ENCODE peak calls at places on chromosomes 6 and 20, in four cellular contexts. I is mammary epithelial cell, X is AG09319, J is cardiac muscle cell. Z is an unnamed sample.
A peak's percentile ranks its signal among the peaks of the same experiment; 100 is the strongest.

GRCh38 chr6:54717849-54718455 is 128.6 kb upstream of the FAM83B start:
- DNase-seq in I (peak; percentile 81), X (no peak), J (peak; percentile 63), Z (peak; percentile 80)

GRCh38 chr6:100230976-100231316 is 233.8 kb downstream of the SIM1 start:
- DNase-seq in I (peak; percentile 35), X (no peak), J (no peak), Z (peak; percentile 28)

GRCh38 chr6:131112252-131112651 is 23.0 kb upstream of the AKAP7 start:
- DNase-seq in I (no peak), X (no peak), J (no peak), Z (no peak)

GRCh38 chr6:160088069-160088773 is 33.4 kb upstream of the SLC22A1 start:
- DNase-seq in I (peak; percentile 43), X (peak; percentile 73), J (peak; percentile 85), Z (peak; percentile 76)

GRCh38 chr20:22567944-22568871 is 16.2 kb downstream of the FOXA2 start:
- DNase-seq in I (no peak), X (no peak), J (no peak), Z (no peak)

GRCh38 chr6:28104392-28105250 is 19.8 kb upstream of the ZSCAN16 start:
- DNase-seq in I (peak; percentile 80), X (peak; percentile 44), J (peak; percentile 81), Z (peak; percentile 78)

GRCh38 chr6:13927203-13927602 is 2.5 kb downstream of the RNF182 start:
- DNase-seq in I (peak; percentile 17), X (no peak), J (no peak), Z (peak; percentile 26)

GRCh38 chr20:6008254-6008653 is 45.6 kb downstream of the LRRN4 start:
- DNase-seq in I (peak; percentile 96), X (peak; percentile 78), J (peak; percentile 96), Z (peak; percentile 99)

GRCh38 chr6:154508573-154509375 is 1.7 kb downstream of the CNKSR3 start:
- DNase-seq in I (peak; percentile 57), X (no peak), J (no peak), Z (peak; percentile 22)

GRCh38 chr6:10896691-10897090 is 9.8 kb downstream of the SYCP2L start:
- DNase-seq in I (no peak), X (no peak), J (no peak), Z (no peak)

GRCh38 chr20:49594143-49594928 is 26.4 kb upstream of the PTGIS start:
- DNase-seq in I (peak; percentile 37), X (peak; percentile 96), J (peak; percentile 86), Z (peak; percentile 44)

GRCh38 chr20:60123096-60123495 is 164.9 kb downstream of the CDH26 start:
- DNase-seq in I (peak; percentile 14), X (no peak), J (no peak), Z (no peak)

GRCh38 chr6:157909282-157909664 is 72.4 kb upstream of the SYNJ2 start:
- DNase-seq in I (no peak), X (no peak), J (no peak), Z (no peak)

GRCh38 chr6:80962382-80962781 is 790.1 kb downstream of the TENT5A start:
- DNase-seq in I (no peak), X (no peak), J (no peak), Z (no peak)

DNA sequence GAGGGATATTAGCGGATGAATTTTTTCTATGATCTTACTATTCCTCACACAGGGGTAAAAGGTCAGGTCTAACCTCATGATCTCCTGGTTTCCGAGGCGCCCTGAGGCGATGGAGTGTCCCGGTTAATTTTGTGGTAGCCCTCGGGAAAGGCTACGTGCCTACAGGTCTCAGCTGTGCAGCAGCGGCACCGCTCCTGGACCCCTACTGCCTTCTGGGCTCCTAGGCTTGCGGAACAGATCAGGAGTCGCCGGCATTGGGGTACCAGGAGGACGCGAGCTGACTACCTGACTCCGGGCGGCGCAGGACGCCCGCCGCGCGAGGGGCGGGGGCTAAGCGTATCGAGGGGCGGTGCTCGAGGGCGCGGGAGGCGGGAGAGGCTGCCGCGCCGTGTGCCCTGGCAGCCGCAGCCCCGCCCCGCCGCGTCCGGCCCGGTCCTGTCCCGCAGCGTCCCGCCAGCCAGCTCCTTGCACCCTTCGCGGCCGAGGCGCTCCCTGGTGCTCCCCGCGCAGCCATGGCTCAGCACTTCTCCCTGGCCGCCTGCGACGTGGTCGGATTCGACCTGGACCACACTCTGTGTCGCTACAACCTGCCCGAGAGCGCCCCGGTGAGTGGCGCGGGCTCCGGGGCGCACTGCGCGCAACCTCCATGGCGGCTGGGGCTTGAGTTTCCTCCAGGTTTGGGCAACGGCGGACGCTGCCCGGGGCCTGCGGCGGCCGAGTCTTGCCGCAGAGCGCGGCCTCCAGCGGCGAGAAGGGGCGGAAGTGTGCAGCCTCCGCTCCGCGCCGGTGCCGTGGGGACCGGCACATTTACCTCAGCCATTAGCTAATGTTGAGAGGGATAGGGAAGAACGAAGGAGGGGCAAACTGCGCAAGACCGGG is at the start of gene NT5DC1:
- DNase-seq in I (peak; percentile 81), X (peak; percentile 4), J (peak; percentile 81), Z (peak; percentile 86)
- TF ChIP-seq CTCF in I (peak; percentile 50), X (peak; percentile 19), J (peak; percentile 34), Z (peak; percentile 36)

GRCh38 chr6:104617541-104618072 is 242.1 kb downstream of the HACE1 start:
- DNase-seq in I (no peak), X (no peak), J (no peak), Z (no peak)

GRCh38 chr6:104625536-104625935 is 234.2 kb downstream of the HACE1 start:
- DNase-seq in I (peak; percentile 94), X (no peak), J (peak; percentile 67), Z (peak; percentile 96)

GRCh38 chr6:104623052-104623690 is 236.5 kb downstream of the HACE1 start:
- DNase-seq in I (no peak), X (no peak), J (peak; percentile 25), Z (peak; percentile 48)
- TF ChIP-seq CTCF in I (peak; percentile 4), X (no peak), J (no peak), Z (no peak)

GRCh38 chr20:62499758-62500236 is 24.0 kb upstream of the GATA5 start:
- DNase-seq in I (no peak), X (no peak), J (no peak), Z (no peak)
- TF ChIP-seq CTCF in I (no peak), X (no peak), J (no peak), Z (no peak)

DNA sequence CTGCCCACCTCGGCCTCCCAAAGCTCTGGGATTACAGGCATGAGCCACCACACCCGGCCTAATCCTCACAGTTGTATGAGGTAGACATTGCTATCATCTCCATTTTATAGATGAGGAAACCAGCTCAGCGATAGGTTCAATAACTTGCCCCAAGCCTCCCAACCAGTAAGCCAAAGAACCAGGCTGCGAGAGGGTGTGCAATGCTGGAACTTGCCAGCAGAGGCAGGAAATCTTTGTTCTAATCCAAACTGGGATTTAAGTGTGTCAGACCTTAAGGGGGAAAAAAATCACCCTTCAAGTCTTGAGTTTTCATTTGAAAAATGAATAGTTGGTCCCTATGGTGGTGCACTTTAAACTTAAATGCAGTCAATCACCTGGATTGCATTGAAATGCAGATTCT is 20.1 kb upstream of the RNGTT start:
- DNase-seq in I (peak; percentile 19), X (no peak), J (peak; percentile 74), Z (peak; percentile 54)
- TF ChIP-seq CTCF in I (peak; percentile 78), X (peak; percentile 61), J (peak; percentile 78), Z (peak; percentile 57)

DNA sequence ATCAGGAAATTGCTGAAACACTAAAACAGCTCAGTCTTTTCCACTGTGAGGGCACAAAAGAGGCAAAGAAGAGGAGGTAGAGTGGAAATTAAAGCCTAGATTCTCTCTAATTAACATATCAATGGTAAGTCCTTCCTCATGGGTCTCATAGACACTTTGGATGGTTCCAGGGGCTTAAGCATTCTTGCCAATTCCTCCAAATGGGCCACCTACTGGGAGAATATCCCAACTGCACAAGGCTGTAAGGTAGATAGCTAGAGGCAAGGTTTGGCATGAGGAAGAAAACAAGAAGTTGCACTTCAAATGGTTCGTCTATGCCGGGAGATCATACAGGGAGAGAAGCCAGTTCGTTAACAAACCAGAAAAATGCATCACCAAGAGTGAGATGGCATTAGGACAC is 107.6 kb upstream of the KHDRBS2 start:
- DNase-seq in I (no peak), X (no peak), J (no peak), Z (no peak)
- TF ChIP-seq CTCF in I (no peak), X (no peak), J (no peak), Z (no peak)

GRCh38 chr6:138307816-138308727 is 69.6 kb upstream of the SMIM28 start:
- DNase-seq in I (no peak), X (no peak), J (peak; percentile 47), Z (peak; percentile 16)
- TF ChIP-seq CTCF in I (no peak), X (no peak), J (peak; percentile 33), Z (no peak)

DNA sequence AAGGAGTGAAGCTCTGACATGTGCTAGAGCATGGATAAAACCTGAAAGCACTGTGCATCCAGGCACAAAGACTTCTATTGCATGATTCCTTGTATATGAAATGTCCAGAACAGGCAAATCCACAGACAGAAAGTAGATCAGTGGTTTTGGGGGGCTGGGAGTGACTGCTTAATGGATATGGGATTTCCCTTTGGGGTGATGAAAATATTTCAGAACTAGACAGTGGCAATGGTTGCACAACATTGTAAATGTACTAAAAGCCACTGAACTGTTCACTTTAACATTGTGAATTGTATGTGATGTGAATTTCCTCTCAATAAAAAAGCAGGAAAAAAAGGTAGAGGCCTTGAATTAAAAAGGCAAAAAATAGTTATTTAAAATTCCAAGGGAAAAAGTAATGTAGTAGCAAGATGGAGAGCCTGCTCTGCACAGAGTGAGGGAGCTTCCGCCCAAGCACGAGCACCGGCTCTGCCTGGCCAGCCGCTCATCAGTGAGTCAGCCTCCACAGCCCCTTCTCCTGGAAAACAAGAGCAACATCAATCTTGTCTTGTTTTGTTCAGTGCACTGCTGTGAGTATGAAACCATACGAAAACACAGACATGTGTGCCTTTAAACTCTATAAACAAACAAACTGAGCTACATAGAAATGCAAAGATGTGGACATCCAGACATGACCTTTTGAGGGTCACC is 74.6 kb upstream of the THBS2 start:
- DNase-seq in I (peak; percentile 58), X (no peak), J (peak; percentile 72), Z (peak; percentile 41)
- TF ChIP-seq CTCF in I (peak; percentile 2), X (no peak), J (peak; percentile 18), Z (no peak)

Z was measured in MCF 10A.